ENCODE peak calls at places on chromosomes 2 and 18, in four cellular contexts. One of them, this sample, is unnamed.

GRCh38 chr2:146981921-146982320 is 862.9 kb upstream of the ACVR2A start:
- DNase-seq in IMR-90: peak; percentile 24
- DNase-seq in fibroblast of lung: peak; percentile 91
- DNase-seq in osteoblast: peak; percentile 1
- DNase-seq in this sample: no peak

GRCh38 chr18:11052800-11053199 is 96.6 kb downstream of the PIEZO2 start:
- DNase-seq in IMR-90: peak; percentile 81
- DNase-seq in fibroblast of lung: peak; percentile 41
- DNase-seq in osteoblast: no peak
- DNase-seq in this sample: no peak

GRCh38 chr2:234989183-234989701 is 37.4 kb downstream of the SH3BP4 start:
- DNase-seq in IMR-90: no peak
- DNase-seq in fibroblast of lung: peak; percentile 73
- DNase-seq in osteoblast: peak; percentile 78
- DNase-seq in this sample: no peak

GRCh38 chr2:53987336-53987921 is 16.6 kb upstream of the PSME4 start:
- DNase-seq in IMR-90: peak; percentile 82
- DNase-seq in fibroblast of lung: peak; percentile 88
- DNase-seq in osteoblast: no peak
- DNase-seq in this sample: no peak

GRCh38 chr2:192127434-192127833 is 67.3 kb downstream of the TMEFF2 start:
- DNase-seq in IMR-90: no peak
- DNase-seq in fibroblast of lung: no peak
- DNase-seq in osteoblast: no peak
- DNase-seq in this sample: no peak

GRCh38 chr2:8691859-8692437 is 10.1 kb downstream of the ID2 start:
- DNase-seq in IMR-90: no peak
- DNase-seq in fibroblast of lung: no peak
- DNase-seq in osteoblast: no peak
- DNase-seq in this sample: no peak

GRCh38 chr2:101781730-101782426 is 84.4 kb downstream of the MAP4K4 start:
- DNase-seq in IMR-90: no peak
- DNase-seq in fibroblast of lung: no peak
- DNase-seq in osteoblast: no peak
- DNase-seq in this sample: no peak

GRCh38 chr2:33034784-33035183 is 88.0 kb downstream of the LTBP1 start:
- DNase-seq in IMR-90: no peak
- DNase-seq in fibroblast of lung: peak; percentile 66
- DNase-seq in osteoblast: peak; percentile 66
- DNase-seq in this sample: no peak

GRCh38 chr18:46481048-46481846 is 175.8 kb downstream of the LOXHD1 start:
- DNase-seq in IMR-90: peak; percentile 52
- DNase-seq in fibroblast of lung: peak; percentile 39
- DNase-seq in osteoblast: no peak
- DNase-seq in this sample: peak; percentile 81

GRCh38 chr2:221792971-221793670 is 221.0 kb upstream of the EPHA4 start:
- DNase-seq in IMR-90: no peak
- DNase-seq in fibroblast of lung: no peak
- DNase-seq in osteoblast: no peak
- DNase-seq in this sample: peak; percentile 75

GRCh38 chr2:159066541-159067156 is 98.2 kb downstream of the TANC1 start:
- DNase-seq in IMR-90: no peak
- DNase-seq in fibroblast of lung: no peak
- DNase-seq in osteoblast: no peak
- DNase-seq in this sample: no peak

GRCh38 chr2:180663016-180663471 is 317.4 kb upstream of the UBE2E3 start:
- DNase-seq in IMR-90: no peak
- DNase-seq in fibroblast of lung: no peak
- DNase-seq in osteoblast: no peak
- DNase-seq in this sample: no peak

GRCh38 chr2:157746234-157746950 is 117.7 kb upstream of the ACVR1C start:
- DNase-seq in IMR-90: peak; percentile 88
- DNase-seq in fibroblast of lung: peak; percentile 90
- DNase-seq in osteoblast: peak; percentile 72
- DNase-seq in this sample: peak; percentile 16

GRCh38 chr2:140604096-140604495 is 1526.7 kb downstream of the LRP1B start:
- DNase-seq in IMR-90: no peak
- DNase-seq in fibroblast of lung: peak; percentile 24
- DNase-seq in osteoblast: no peak
- DNase-seq in this sample: no peak

GRCh38 chr2:56191617-56192016 is 7.8 kb downstream of the CCDC85A start:
- DNase-seq in IMR-90: peak; percentile 4
- DNase-seq in fibroblast of lung: peak; percentile 48
- DNase-seq in osteoblast: peak; percentile 82
- DNase-seq in this sample: peak; percentile 74

GRCh38 chr2:239305222-239305575 is 95.6 kb downstream of the HDAC4 start:
- DNase-seq in IMR-90: no peak
- DNase-seq in fibroblast of lung: no peak
- DNase-seq in osteoblast: no peak
- DNase-seq in this sample: peak; percentile 6

GRCh38 chr2:191441761-191442160 is 196.6 kb downstream of the MYO1B start:
- DNase-seq in IMR-90: peak; percentile 27
- DNase-seq in fibroblast of lung: peak; percentile 10
- DNase-seq in osteoblast: peak; percentile 73
- DNase-seq in this sample: no peak

GRCh38 chr2:19559596-19560240 is 201.3 kb upstream of the OSR1 start:
- DNase-seq in IMR-90: no peak
- DNase-seq in fibroblast of lung: no peak
- DNase-seq in osteoblast: no peak
- DNase-seq in this sample: no peak

GRCh38 chr2:158529379-158530110 is 72.8 kb downstream of the PKP4 start:
- DNase-seq in IMR-90: peak; percentile 80
- DNase-seq in fibroblast of lung: peak; percentile 78
- DNase-seq in osteoblast: peak; percentile 60
- DNase-seq in this sample: no peak

GRCh38 chr2:31125918-31126695 is 12.1 kb downstream of the GALNT14 start:
- DNase-seq in IMR-90: no peak
- DNase-seq in fibroblast of lung: no peak
- DNase-seq in osteoblast: no peak
- DNase-seq in this sample: no peak

GRCh38 chr2:36368438-36368837 is 12.9 kb downstream of the CRIM1 start:
- DNase-seq in IMR-90: no peak
- DNase-seq in fibroblast of lung: no peak
- DNase-seq in osteoblast: no peak
- DNase-seq in this sample: no peak

GRCh38 chr2:75466708-75467311 is 93.9 kb downstream of the EVA1A start:
- DNase-seq in IMR-90: peak; percentile 15
- DNase-seq in fibroblast of lung: peak; percentile 36
- DNase-seq in osteoblast: no peak
- DNase-seq in this sample: peak; percentile 86

GRCh38 chr2:119407430-119408220 is 24.0 kb upstream of the TMEM37 start:
- DNase-seq in IMR-90: peak; percentile 58
- DNase-seq in fibroblast of lung: peak; percentile 42
- DNase-seq in osteoblast: peak; percentile 83
- DNase-seq in this sample: peak; percentile 75

GRCh38 chr2:205563646-205564045 is 118.7 kb upstream of the NRP2 start:
- DNase-seq in IMR-90: no peak
- DNase-seq in fibroblast of lung: no peak
- DNase-seq in osteoblast: no peak
- DNase-seq in this sample: peak; percentile 87

GRCh38 chr2:241217320-241218031 is 29.0 kb downstream of the ANO7 start:
- DNase-seq in IMR-90: peak; percentile 72
- DNase-seq in fibroblast of lung: peak; percentile 79
- DNase-seq in osteoblast: peak; percentile 99
- DNase-seq in this sample: peak; percentile 85

GRCh38 chr2:70905443-70905842 is 30.3 kb upstream of the ATP6V1B1 start:
- DNase-seq in IMR-90: no peak
- DNase-seq in fibroblast of lung: no peak
- DNase-seq in osteoblast: no peak
- DNase-seq in this sample: no peak

GRCh38 chr2:204749319-204749718 is 204.0 kb downstream of the PARD3B start:
- DNase-seq in IMR-90: peak; percentile 81
- DNase-seq in fibroblast of lung: peak; percentile 85
- DNase-seq in osteoblast: peak; percentile 34
- DNase-seq in this sample: no peak

GRCh38 chr18:23809411-23809810 is 120.2 kb downstream of the LAMA3 start:
- DNase-seq in IMR-90: no peak
- DNase-seq in fibroblast of lung: no peak
- DNase-seq in osteoblast: no peak
- DNase-seq in this sample: no peak

GRCh38 chr2:208025814-208026184 is 472 bp upstream of the PLEKHM3 start:
- DNase-seq in IMR-90: no peak
- DNase-seq in fibroblast of lung: no peak
- DNase-seq in osteoblast: no peak
- DNase-seq in this sample: peak; percentile 34

GRCh38 chr2:172709566-172710291 is 25.9 kb upstream of the RAPGEF4 start:
- DNase-seq in IMR-90: no peak
- DNase-seq in fibroblast of lung: no peak
- DNase-seq in osteoblast: no peak
- DNase-seq in this sample: no peak

GRCh38 chr18:3688682-3689081 is 238.7 kb downstream of the TGIF1 start:
- DNase-seq in IMR-90: peak; percentile 99
- DNase-seq in fibroblast of lung: peak; percentile 98
- DNase-seq in osteoblast: peak; percentile 82
- DNase-seq in this sample: peak; percentile 69

GRCh38 chr2:71888741-71889445 is 258.8 kb downstream of the CYP26B1 start:
- DNase-seq in IMR-90: peak; percentile 30
- DNase-seq in fibroblast of lung: no peak
- DNase-seq in osteoblast: no peak
- DNase-seq in this sample: no peak

GRCh38 chr2:98846041-98846440 is 90.0 kb downstream of the CRACDL start:
- DNase-seq in IMR-90: peak; percentile 30
- DNase-seq in fibroblast of lung: no peak
- DNase-seq in osteoblast: no peak
- DNase-seq in this sample: no peak

GRCh38 chr2:181683518-181684453 is 3.5 kb upstream of the NEUROD1 start:
- DNase-seq in IMR-90: peak; percentile 18
- DNase-seq in fibroblast of lung: peak; percentile 21
- DNase-seq in osteoblast: peak; percentile 68
- DNase-seq in this sample: peak; percentile 85

GRCh38 chr2:152617464-152618187 is 99.6 kb downstream of the PRPF40A start:
- DNase-seq in IMR-90: peak; percentile 17
- DNase-seq in fibroblast of lung: peak; percentile 32
- DNase-seq in osteoblast: no peak
- DNase-seq in this sample: no peak

GRCh38 chr2:106184394-106184793 is 9.7 kb downstream of the UXS1 start:
- DNase-seq in IMR-90: no peak
- DNase-seq in fibroblast of lung: no peak
- DNase-seq in osteoblast: no peak
- DNase-seq in this sample: no peak

GRCh38 chr2:120851116-120851773 is 115.6 kb downstream of the GLI2 start:
- DNase-seq in IMR-90: no peak
- DNase-seq in fibroblast of lung: no peak
- DNase-seq in osteoblast: no peak
- DNase-seq in this sample: no peak

GRCh38 chr2:29000481-29000880 is 19.4 kb downstream of the TOGARAM2 start:
- DNase-seq in IMR-90: peak; percentile 18
- DNase-seq in fibroblast of lung: no peak
- DNase-seq in osteoblast: peak; percentile 78
- DNase-seq in this sample: no peak

GRCh38 chr2:201357216-201357615 is at the start of gene FLACC1:
- DNase-seq in IMR-90: peak; percentile 82
- DNase-seq in fibroblast of lung: peak; percentile 61
- DNase-seq in osteoblast: peak; percentile 80
- DNase-seq in this sample: peak; percentile 94

GRCh38 chr2:234953116-234954031 is 1.6 kb downstream of the SH3BP4 start:
- DNase-seq in IMR-90: no peak
- DNase-seq in fibroblast of lung: peak; percentile 43
- DNase-seq in osteoblast: peak; percentile 83
- DNase-seq in this sample: peak; percentile 23

GRCh38 chr2:168180483-168180882 is 66.9 kb downstream of the STK39 start:
- DNase-seq in IMR-90: no peak
- DNase-seq in fibroblast of lung: no peak
- DNase-seq in osteoblast: no peak
- DNase-seq in this sample: peak; percentile 78
- H3K4me1 ChIP-seq in IMR-90: peaks cover 11% of the 10 kb centered on the region
- H3K4me1 ChIP-seq in fibroblast of lung: peaks cover 5% of the 10 kb centered on the region
- H3K4me1 ChIP-seq in osteoblast: peaks cover 8% of the 10 kb centered on the region
- H3K4me1 ChIP-seq in this sample: peaks cover 42% of the 10 kb centered on the region

GRCh38 chr2:86789687-86790133 is 1.0 kb downstream of the CD8A start:
- DNase-seq in IMR-90: no peak
- DNase-seq in fibroblast of lung: no peak
- DNase-seq in osteoblast: peak; percentile 29
- DNase-seq in this sample: peak; percentile 48
- H3K4me3 ChIP-seq in IMR-90: no peak overlapping the region
- H3K4me3 ChIP-seq in fibroblast of lung: no peak overlapping the region
- H3K4me3 ChIP-seq in osteoblast: no peak overlapping the region
- H3K4me3 ChIP-seq in this sample: peak overlapping the region; percentile 57

GRCh38 chr2:168955321-168955720 is 54.2 kb downstream of the G6PC2 start:
- DNase-seq in IMR-90: no peak
- DNase-seq in fibroblast of lung: no peak
- DNase-seq in osteoblast: no peak
- DNase-seq in this sample: no peak
- H2AFZ ChIP-seq in IMR-90: no peak overlapping the region
- H2AFZ ChIP-seq in fibroblast of lung: no peak overlapping the region
- H2AFZ ChIP-seq in osteoblast: no peak overlapping the region
- H2AFZ ChIP-seq in this sample: no peak overlapping the region

DNA sequence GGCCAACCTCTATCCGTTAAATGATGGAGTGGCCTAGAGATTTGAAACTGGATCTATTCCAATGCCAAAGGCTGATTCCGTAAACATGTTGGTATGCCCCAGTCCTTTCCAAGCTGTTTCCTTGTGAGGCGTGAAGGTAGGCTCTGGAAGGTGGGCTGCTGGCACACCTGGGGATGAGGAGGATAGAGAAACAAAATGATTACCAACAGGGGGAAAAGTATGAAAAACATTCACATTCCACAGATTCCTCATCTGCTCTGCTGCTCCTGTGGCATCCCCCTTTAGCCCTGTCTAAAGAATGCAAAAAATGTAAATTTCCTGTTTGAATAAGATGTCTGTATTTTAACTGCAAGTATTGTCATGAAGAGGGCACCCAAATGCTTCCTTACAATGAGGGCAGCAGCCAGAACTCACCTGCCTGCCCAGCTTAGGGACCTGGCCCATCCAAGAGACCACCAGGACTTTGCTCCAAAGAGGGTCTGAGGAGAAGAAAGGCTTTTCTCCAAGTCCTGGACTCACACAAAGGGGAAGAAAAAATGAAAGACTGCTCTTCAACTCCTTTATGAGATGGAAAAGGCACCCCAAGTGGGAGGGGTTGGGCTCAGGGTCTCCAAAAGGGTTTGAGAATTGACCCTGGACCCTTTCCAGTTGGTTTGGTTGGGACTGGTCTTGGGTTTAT is 132.3 kb upstream of the PELI1 start:
- DNase-seq in IMR-90: no peak
- DNase-seq in fibroblast of lung: peak; percentile 67
- DNase-seq in osteoblast: no peak
- DNase-seq in this sample: peak; percentile 95
- H3K4me1 ChIP-seq in IMR-90: peaks cover 27% of the 10 kb centered on the region
- H3K4me1 ChIP-seq in fibroblast of lung: peaks cover 20% of the 10 kb centered on the region
- H3K4me1 ChIP-seq in osteoblast: peaks cover 41% of the 10 kb centered on the region
- H3K4me1 ChIP-seq in this sample: peaks cover 45% of the 10 kb centered on the region